ENCODE peak calls at places on chromosome 14, in six cellular contexts. S is A549, P is stomach, W is H1, C is ovary, U is K562. I is an unnamed sample.

GRCh38 chr14:99326041-99326710 is 54.2 kb upstream of the BCL11B start:
- DNase-seq in C (no peak), W (no peak), P (no peak), U (no peak), S (no peak), I (no peak)

GRCh38 chr14:74984241-74985027 is 18.3 kb upstream of the EIF2B2 start:
- DNase-seq in P (no peak), S (no peak), C (no peak), U (no peak), W (no peak), I (no peak)

GRCh38 chr14:105146976-105147700 is 21.4 kb downstream of the JAG2 start:
- DNase-seq in W (no peak), C (no peak), U (no peak), P (no peak), S (no peak), I (no peak)

GRCh38 chr14:92647499-92648279 is 100.7 kb downstream of the LGMN start:
- DNase-seq in P (no peak), S (no peak), W (no peak), C (no peak), U (no peak), I (no peak)

GRCh38 chr14:56379956-56380355 is 199.6 kb upstream of the TMEM260 start:
- DNase-seq in C (peak), P (no peak), U (no peak), W (no peak), S (no peak), I (no peak)

GRCh38 chr14:71467419-71467818 is 464.8 kb upstream of the RGS6 start:
- DNase-seq in P (no peak), C (no peak), S (no peak), W (no peak), U (no peak), I (no peak)

GRCh38 chr14:36021926-36022325 is 154.6 kb downstream of the PTCSC3 start:
- DNase-seq in W (no peak), P (no peak), U (no peak), C (no peak), S (no peak), I (no peak)

GRCh38 chr14:22221508-22221907 is 367.5 kb downstream of the DAD1 start:
- DNase-seq in P (no peak), S (peak), C (no peak), U (peak), W (no peak), I (no peak)

GRCh38 chr14:93299831-93300230 is 33.0 kb downstream of the BTBD7 start:
- DNase-seq in S (no peak), P (no peak), C (no peak), W (no peak), U (no peak), I (no peak)

GRCh38 chr14:81751198-81751597 is 217.5 kb upstream of the SEL1L start:
- DNase-seq in P (no peak), C (no peak), U (no peak), W (no peak), S (no peak), I (no peak)

GRCh38 chr14:93054006-93054405 is 61.7 kb downstream of the ITPK1 start:
- DNase-seq in W (no peak), S (no peak), P (no peak), C (no peak), U (no peak), I (peak)

GRCh38 chr14:104978774-104979691 is 859 bp upstream of the AHNAK2 start:
- DNase-seq in U (no peak), C (no peak), W (no peak), P (no peak), S (no peak), I (no peak)

GRCh38 chr14:79018846-79019245 is 848.7 kb downstream of the NRXN3 start:
- DNase-seq in C (no peak), W (no peak), P (no peak), S (no peak), U (no peak), I (no peak)

GRCh38 chr14:53537421-53538315 is 384.5 kb upstream of the DDHD1 start:
- DNase-seq in P (no peak), C (no peak), W (no peak), U (no peak), S (no peak), I (peak)

GRCh38 chr14:94161979-94162378 is 12.1 kb upstream of the PPP4R4 start:
- DNase-seq in S (no peak), W (no peak), P (no peak), C (no peak), U (no peak), I (no peak)

GRCh38 chr14:75450381-75451276 is 22.8 kb downstream of the JDP2 start:
- DNase-seq in P (peak), U (no peak), C (peak), S (no peak), W (no peak), I (peak)

GRCh38 chr14:75294649-75295033 is 16.0 kb downstream of the FOS start:
- DNase-seq in C (no peak), P (no peak), W (no peak), S (peak), U (peak), I (no peak)

GRCh38 chr14:84090837-84091236 is 1439.1 kb upstream of the FLRT2 start:
- DNase-seq in P (no peak), W (no peak), S (no peak), C (no peak), U (no peak), I (no peak)

GRCh38 chr14:32186248-32186647 is 15.6 kb upstream of the RNU6-7 start:
- DNase-seq in C (no peak), S (no peak), P (no peak), W (no peak), U (no peak), I (no peak)

GRCh38 chr14:91258021-91258618 is 13.6 kb upstream of the GPR68 start:
- DNase-seq in U (no peak), C (no peak), S (peak), P (no peak), W (no peak), I (peak)

GRCh38 chr14:28020112-28020511 is 746.5 kb upstream of the FOXG1 start:
- DNase-seq in P (no peak), C (no peak), W (no peak), U (no peak), S (no peak), I (no peak)

GRCh38 chr14:104110491-104111209 is 25.1 kb downstream of the ASPG start:
- DNase-seq in U (no peak), C (peak), S (no peak), P (peak), W (no peak), I (peak)

GRCh38 chr14:69535230-69535848 is 39.3 kb downstream of the CCDC177 start:
- DNase-seq in P (peak), U (peak), W (no peak), S (peak), C (peak), I (peak)

GRCh38 chr14:68643673-68644072 is 149.2 kb downstream of the ZFP36L1 start:
- DNase-seq in S (no peak), P (no peak), C (peak), W (no peak), U (no peak), I (no peak)

GRCh38 chr14:72254202-72254939 is 322.1 kb downstream of the RGS6 start:
- DNase-seq in S (no peak), U (no peak), C (no peak), P (no peak), W (no peak), I (no peak)

GRCh38 chr14:69990319-69990718 is 111.1 kb downstream of the SMOC1 start:
- DNase-seq in U (no peak), P (no peak), S (no peak), W (no peak), C (no peak), I (no peak)

GRCh38 chr14:95107711-95108110 is 49.6 kb downstream of the DICER1 start:
- DNase-seq in W (no peak), U (no peak), P (no peak), S (no peak), C (no peak), I (no peak)

GRCh38 chr14:51653096-51653814 is 1.5 kb downstream of the FRMD6 start:
- DNase-seq in W (no peak), P (no peak), S (peak), U (no peak), C (no peak), I (no peak)

GRCh38 chr14:46661728-46662127 is 10.1 kb upstream of the RPL10L start:
- DNase-seq in P (no peak), C (no peak), S (peak), U (no peak), W (no peak), I (no peak)

GRCh38 chr14:32457213-32457920 is 128.3 kb downstream of the AKAP6 start:
- DNase-seq in U (no peak), W (no peak), S (no peak), C (no peak), P (no peak), I (peak)

GRCh38 chr14:38761033-38761432 is 342.0 kb downstream of the SEC23A start:
- DNase-seq in U (no peak), W (no peak), C (no peak), S (no peak), P (no peak), I (no peak)

GRCh38 chr14:38867561-38868150 is 235.4 kb downstream of the SEC23A start:
- DNase-seq in P (peak), C (peak), U (peak), S (peak), W (peak), I (peak)

GRCh38 chr14:102926104-102926503 is 3.6 kb downstream of the AMN start:
- DNase-seq in W (no peak), S (no peak), C (no peak), U (no peak), P (no peak), I (no peak)

DNA sequence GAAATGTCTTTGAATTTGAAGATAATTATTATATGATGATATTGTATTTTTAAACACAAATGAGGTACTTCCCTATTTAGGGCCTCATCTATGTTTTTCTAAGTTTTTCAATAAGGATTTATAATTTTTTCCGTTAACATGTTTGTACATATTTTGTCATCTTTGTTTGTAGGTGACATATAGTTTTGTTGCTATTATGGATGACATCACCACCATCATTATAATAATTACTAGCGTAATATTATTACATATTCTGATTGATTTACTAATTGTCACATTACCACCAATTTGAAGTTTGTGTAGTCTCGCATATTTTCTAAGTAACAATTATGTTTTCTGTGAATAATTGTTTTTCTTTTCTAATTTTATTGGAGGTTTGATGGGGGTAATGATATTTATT is 147.2 kb upstream of the DAAM1 start:
- DNase-seq in S (no peak), C (no peak), P (no peak), W (no peak), U (no peak), I (no peak)
- TF ChIP-seq POLR2A in S (no peak), C (no peak), P (no peak), W (no peak), U (no peak), I (no peak)

DNA sequence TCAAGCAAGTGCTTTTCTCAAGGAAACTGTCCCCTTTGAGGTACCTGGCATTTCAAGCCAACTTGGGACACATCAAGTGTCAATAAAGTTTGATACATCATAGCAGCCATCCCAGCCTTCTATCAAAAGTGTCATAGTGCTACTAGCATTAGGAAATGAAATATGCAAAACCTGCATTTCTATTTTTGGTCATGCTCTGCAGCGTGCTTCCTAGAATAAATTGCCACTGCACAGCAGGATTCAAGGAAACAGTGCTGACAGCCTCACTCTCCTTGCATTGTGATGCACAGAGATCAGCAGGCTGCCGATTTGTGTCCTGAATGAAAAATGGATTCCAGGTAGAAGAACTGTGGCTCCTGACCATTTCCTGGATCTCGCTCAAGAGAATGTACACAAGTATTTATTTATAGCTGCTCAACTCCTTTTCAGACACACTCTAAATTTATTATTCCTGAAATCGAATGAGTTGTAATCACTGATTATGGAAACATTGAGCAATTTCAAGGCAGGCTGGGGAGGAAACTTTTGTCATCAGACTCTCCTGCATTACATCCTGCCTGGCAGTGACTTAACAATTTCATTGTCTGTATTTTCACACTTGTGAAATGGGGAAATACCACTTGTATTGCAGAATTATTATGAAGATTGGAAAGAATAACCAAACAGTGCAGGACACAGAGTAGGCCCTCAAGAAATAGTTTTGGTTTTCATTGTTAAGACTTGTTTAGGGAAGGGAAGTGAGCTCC is 120.9 kb downstream of the SLC38A6 start:
- DNase-seq in P (no peak), W (no peak), S (peak), C (no peak), U (no peak), I (no peak)
- TF ChIP-seq EP300 in P (no peak), W (no peak), S (no peak), C (no peak), U (no peak), I (no peak)

DNA sequence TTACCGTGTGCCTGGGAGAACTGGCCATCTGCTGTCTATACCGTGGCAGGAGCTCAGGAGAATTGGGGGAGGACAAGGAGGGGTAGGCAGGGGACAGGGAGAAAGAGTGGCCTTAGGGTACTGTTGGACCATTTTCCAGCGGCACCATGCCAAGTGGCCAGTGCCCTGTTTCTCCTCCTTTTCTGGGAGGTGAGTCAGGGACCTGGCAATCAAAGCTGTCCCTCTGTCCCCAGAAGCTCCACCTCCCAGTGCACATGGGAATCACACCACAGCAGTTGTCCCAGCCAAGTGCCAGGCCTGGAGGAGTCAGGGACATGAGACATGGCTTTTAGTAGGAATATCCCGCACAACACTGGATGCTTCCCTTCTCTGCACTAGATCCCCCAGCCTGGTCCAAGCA is 118.0 kb downstream of the GCH1 start:
- DNase-seq in U (no peak), W (no peak), S (no peak), P (no peak), C (no peak), I (no peak)
- TF ChIP-seq POLR2A in U (no peak), W (no peak), S (no peak), P (no peak), C (no peak), I (no peak)

DNA sequence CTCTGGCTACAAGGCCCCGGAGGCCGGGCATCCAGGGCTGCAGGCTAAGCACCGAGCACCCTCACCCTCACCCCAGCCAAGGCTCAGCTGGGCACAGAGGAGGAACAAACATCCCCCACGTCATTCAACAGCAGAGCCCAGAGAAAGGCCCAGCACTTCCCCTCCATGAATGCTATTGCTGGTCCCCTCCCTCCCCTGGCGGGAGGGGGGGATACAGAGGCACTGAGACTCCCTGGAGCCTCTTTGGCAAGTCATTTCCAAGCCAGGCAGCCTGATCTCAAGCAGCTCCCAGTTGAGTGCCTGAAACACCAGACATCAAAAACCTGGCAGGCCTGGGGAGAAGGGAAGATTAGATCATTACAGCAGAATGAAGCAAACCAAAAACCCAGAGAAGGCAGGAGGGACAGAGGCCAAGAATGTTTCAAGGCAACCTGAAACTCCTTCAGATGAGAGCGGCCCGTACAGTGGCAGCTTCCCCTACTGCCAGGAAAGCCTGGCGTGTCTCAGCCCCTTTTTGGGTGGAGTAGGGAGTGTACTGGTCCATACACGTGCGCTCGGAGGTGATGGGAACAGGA is 92.1 kb downstream of the LRRC74A start:
- DNase-seq in C (peak), U (peak), S (no peak), P (peak), W (no peak), I (peak)
- TF ChIP-seq EP300 in C (no peak), U (no peak), S (no peak), P (no peak), W (no peak), I (peak)

DNA sequence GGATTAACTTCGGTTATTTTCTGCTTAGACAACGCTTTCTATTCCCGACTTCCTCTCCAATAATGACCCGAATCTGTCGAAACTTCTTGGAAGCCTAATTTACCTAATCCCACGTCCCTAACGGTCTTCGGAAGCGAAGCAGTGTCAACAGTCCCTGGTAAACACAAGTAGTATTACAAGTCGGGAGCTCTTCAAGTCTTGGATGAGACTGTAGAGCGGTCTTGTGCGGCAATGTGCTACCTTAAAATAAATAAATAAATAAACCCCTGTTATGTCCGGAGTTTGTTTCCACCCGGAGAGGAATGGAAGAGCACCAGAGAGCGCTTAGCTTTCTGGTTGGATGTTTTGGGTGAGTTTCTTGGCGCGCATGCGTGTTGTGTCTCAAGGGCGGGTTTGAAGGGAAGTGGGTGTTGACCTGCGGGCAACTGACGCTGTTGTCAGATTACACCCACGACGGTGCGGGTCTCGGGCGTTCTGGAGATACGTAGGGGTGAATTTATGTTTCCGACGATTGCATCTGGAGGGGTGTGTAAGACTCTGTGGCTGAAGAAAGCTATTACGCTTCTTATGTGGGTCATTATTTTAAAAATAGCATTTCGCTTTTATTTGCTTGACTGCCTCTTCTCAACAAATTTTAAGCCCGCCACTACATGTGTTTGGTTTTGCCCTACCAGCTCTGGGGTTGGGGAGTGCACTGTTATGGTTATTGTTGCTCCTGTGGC is at the start of the genes KIAA0586 and TIMM9:
- DNase-seq in P (peak), W (peak), U (peak), C (peak), S (peak), I (peak)
- TF ChIP-seq POLR2A in P (no peak), W (peak), U (peak), C (peak), S (peak), I (peak)

GRCh38 chr14:100568164-100568997 is 18.8 kb downstream of the BEGAIN start:
- DNase-seq in W (no peak), C (no peak), P (no peak), U (peak), S (no peak), I (no peak)
- TF ChIP-seq EP300 in W (no peak), C (no peak), P (no peak), U (no peak), S (no peak), I (no peak)

DNA sequence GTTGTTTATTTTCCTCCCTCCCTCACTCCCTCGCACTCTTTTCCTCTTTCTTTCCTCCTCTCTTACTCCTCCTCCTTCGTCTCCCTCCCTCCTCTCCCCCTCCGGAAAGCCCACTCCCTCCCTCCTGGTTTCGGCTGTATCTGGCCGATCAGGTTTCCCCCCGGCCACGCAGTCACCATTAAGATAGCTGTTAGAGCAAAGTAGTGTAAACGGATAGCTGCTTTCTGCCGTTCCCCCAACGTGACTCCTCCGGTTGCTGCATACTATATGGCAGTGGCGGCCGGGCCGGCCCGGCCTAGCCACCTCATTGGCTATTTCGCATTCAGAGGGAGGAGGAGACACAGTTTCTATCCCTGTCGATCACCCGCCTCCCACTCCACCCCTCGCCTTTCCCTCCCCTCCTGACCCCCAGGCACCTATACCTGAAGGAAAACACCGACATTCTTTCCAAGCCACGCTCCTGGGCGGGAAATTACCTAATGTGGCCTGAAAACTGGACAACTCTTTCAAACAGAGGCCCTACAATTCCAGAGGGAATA is at the start of gene SIX4:
- DNase-seq in U (peak), S (peak), C (peak), W (peak), P (peak), I (peak)
- TF ChIP-seq POLR2A in U (peak), S (peak), C (peak), W (peak), P (no peak), I (no peak)

GRCh38 chr14:23675337-23675736 is 39.2 kb downstream of the DHRS2 start:
- DNase-seq in S (no peak), W (no peak), P (no peak), U (no peak), C (no peak), I (no peak)
- TF ChIP-seq EP300 in S (no peak), W (no peak), P (no peak), U (no peak), C (no peak), I (no peak)